ENCODE peak calls at places on chromosomes 5 and 9, in four cellular contexts. S is H9, R is IMR-90, Z is H1. D is an unnamed sample.

GRCh38 chr5:8013951-8014844 is 145.2 kb downstream of the MTRR start:
- DNase-seq in R (peak), Z (no peak), S (no peak), D (no peak)

GRCh38 chr5:132370241-132370820 is 821 bp downstream of the SLC22A5 start:
- DNase-seq in S (no peak), R (no peak), Z (no peak), D (no peak)

GRCh38 chr9:87887661-87888480 is 5.2 kb downstream of the SPATA31E1 start:
- DNase-seq in Z (peak), R (no peak), S (no peak), D (no peak)

GRCh38 chr9:133468374-133468773 is 8.6 kb downstream of the CACFD1 start:
- DNase-seq in S (no peak), Z (no peak), R (no peak), D (no peak)

GRCh38 chr5:55070969-55071368 is 31.5 kb upstream of the GZMA start:
- DNase-seq in S (no peak), Z (no peak), R (no peak), D (no peak)

GRCh38 chr5:118042076-118042475 is 946.3 kb downstream of the DTWD2 start:
- DNase-seq in Z (no peak), R (no peak), S (no peak), D (no peak)

GRCh38 chr9:117825609-117826347 is 121.6 kb downstream of the TLR4 start:
- DNase-seq in Z (no peak), R (no peak), S (no peak), D (no peak)

GRCh38 chr5:159915913-159916840 is at the start of gene ADRA1B:
- DNase-seq in Z (peak), S (peak), R (peak), D (peak)

GRCh38 chr9:131237931-131238401 is 38.3 kb downstream of the FAM78A start:
- DNase-seq in S (peak), R (peak), Z (peak), D (peak)

GRCh38 chr9:94919376-94920098 is 193.0 kb downstream of the AOPEP start:
- DNase-seq in R (peak), Z (no peak), S (no peak), D (no peak)

GRCh38 chr5:123515904-123516303 is 3.9 kb downstream of the CSNK1G3 start:
- DNase-seq in R (no peak), S (no peak), Z (no peak), D (no peak)

GRCh38 chr9:134922066-134922931 is 4.6 kb upstream of the FCN1 start:
- DNase-seq in R (no peak), Z (no peak), S (no peak), D (no peak)

GRCh38 chr9:38047301-38048251 is 21.5 kb downstream of the SHB start:
- DNase-seq in Z (peak), S (peak), R (peak), D (peak)

GRCh38 chr5:87298687-87299362 is 31.1 kb downstream of the RASA1 start:
- DNase-seq in R (peak), Z (no peak), S (no peak), D (no peak)

GRCh38 chr9:78001946-78002731 is 29.5 kb downstream of the GNAQ start:
- DNase-seq in S (no peak), Z (no peak), R (peak), D (no peak)

GRCh38 chr5:125549322-125549871 is 803.0 kb upstream of the ZNF608 start:
- DNase-seq in R (peak), S (no peak), Z (no peak), D (no peak)

GRCh38 chr5:75588666-75589065 is 22.6 kb upstream of the ANKDD1B start:
- DNase-seq in Z (no peak), S (no peak), R (no peak), D (peak)

GRCh38 chr9:128556276-128556675 is 3.9 kb downstream of the SPTAN1 start:
- DNase-seq in R (no peak), Z (no peak), S (no peak), D (no peak)

GRCh38 chr9:79264511-79265448 is 307.0 kb upstream of the TLE4 start:
- DNase-seq in R (no peak), S (no peak), Z (no peak), D (no peak)

GRCh38 chr5:137022043-137022442 is 477.1 kb downstream of the SPOCK1 start:
- DNase-seq in Z (no peak), R (no peak), S (no peak), D (no peak)

GRCh38 chr5:163362806-163363788 is 74.3 kb upstream of the CCNG1 start:
- DNase-seq in S (no peak), R (no peak), Z (no peak), D (no peak)

GRCh38 chr9:1051286-1052118 is 1.3 kb downstream of the DMRT2 start:
- DNase-seq in R (no peak), Z (peak), S (peak), D (peak)

GRCh38 chr9:112726428-112726827 is 8.5 kb upstream of the INIP start:
- DNase-seq in Z (no peak), R (no peak), S (no peak), D (no peak)

GRCh38 chr5:96079075-96079474 is 117.4 kb upstream of the ELL2 start:
- DNase-seq in Z (no peak), S (no peak), R (peak), D (peak)

GRCh38 chr9:108151161-108151586 is 661.6 kb upstream of the KLF4 start:
- DNase-seq in S (no peak), R (peak), Z (no peak), D (no peak)

GRCh38 chr9:11471321-11471720 is 858.5 kb upstream of the PTPRD start:
- DNase-seq in Z (no peak), R (no peak), S (no peak), D (no peak)

GRCh38 chr9:127904888-127905728 is 5.7 kb upstream of the ST6GALNAC6 start:
- DNase-seq in R (no peak), S (no peak), Z (no peak), D (no peak)

GRCh38 chr9:120859361-120859760 is 16.6 kb upstream of the PSMD5 start:
- DNase-seq in Z (no peak), R (no peak), S (no peak), D (no peak)

GRCh38 chr9:86545085-86545484 is 190.9 kb upstream of the TUT7 start:
- DNase-seq in S (no peak), R (no peak), Z (no peak), D (no peak)

GRCh38 chr9:36399980-36400331 is at the start of gene RNF38:
- DNase-seq in S (no peak), R (no peak), Z (no peak), D (no peak)

GRCh38 chr5:538271-538771 is 14.1 kb upstream of the SLC9A3 start:
- DNase-seq in S (no peak), Z (no peak), R (no peak), D (no peak)

GRCh38 chr5:65871182-65871581 is 55.2 kb upstream of the ERBIN start:
- DNase-seq in Z (no peak), S (no peak), R (peak), D (no peak)

DNA sequence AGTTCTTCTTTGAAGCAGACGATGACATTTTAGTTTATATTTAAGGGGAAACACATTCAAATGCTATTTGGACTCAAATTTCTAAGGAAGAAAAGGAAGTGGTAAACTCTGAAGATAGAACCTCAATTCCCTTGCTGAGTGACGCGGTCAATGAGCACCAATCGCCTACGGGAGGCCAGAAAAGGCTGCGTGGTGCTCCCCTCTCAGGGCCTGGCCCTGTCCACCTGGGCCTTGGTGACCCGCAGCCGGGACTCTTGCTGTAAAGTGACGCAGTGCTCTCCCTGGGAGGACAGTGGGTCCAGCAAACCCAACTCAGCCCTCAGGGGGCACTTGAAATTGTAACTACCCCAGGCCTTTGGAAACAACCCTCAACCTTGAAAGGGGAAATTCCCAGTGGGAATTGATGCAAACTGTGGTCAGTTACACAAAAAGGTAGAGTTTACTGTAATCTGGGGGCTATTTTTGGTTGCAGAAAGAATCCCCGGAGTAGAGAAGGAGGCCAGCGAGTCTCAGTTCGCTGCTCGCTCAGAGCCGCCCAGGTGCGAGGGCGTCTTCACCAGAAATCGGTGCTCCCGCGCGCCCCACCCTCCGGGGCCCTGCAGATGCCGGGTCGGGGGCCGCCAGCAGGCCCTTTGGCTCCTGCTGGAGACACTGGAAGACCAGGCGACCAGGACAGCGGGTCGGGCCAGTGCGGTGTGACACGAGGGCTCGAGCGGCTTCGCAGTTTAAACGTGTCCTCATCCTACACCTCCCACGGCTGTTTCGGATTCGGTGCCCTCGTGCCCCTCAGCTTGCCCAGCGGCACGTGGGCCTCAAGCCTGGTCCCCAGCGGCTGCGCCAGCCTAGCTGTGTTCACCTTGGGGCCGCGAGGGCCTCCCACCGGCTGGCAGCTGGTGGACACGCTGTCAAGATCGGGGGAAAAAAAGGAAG is 1.4 kb upstream of the ANKRD33B start:
- DNase-seq in R (peak), S (no peak), Z (peak), D (no peak)
- H2BK15ac ChIP-seq in R (no peak), S (no peak), Z (no peak), D (no peak)

DNA sequence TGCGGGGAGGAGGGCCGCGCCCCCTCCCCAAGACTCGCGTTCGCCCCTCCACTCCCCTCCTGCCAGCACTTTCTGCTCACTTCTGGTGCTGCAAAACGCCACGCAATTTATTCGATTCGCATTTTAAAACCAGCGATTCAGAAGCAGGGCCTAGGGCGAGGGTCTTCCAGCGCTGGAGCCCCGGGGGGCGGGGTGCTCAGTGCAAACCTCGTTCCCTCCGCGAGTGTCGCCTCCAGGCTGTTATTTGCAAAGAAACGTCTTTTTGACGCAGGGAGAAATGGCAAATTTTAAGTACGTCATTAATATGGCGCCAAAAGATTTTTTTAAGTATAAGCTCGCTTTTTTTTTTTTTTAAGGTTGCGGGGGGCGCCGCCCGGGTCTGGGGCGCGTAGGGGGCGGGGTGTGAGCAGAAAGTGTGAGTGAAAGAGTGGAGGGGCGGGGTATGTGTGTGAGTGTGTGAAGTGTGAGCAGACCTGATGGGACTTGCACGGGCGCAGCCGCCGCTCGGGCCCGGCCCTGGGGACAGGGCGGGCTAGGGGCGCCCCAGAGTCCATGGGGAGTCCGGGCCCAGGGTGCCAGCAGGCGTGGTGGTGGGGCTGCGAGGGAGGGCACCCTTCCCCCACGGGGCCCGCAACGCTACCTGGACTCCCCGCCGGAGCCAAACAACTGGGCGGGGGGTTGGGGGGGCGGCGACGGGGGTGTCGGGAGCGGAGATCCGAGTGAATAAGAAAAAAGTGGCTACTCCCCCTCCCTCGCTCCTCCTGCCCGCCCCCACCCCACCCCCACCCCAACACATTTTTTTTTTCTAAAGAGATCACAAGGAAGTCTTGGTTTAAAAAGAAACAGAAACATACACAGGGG is at the start of gene JADE2:
- DNase-seq in S (peak), Z (peak), R (peak), D (peak)
- H3K23ac ChIP-seq in S (no peak), Z (peak), R (peak), D (peak)

GRCh38 chr5:135296900-135297816 is 101.9 kb downstream of the MACROH2A1 start:
- DNase-seq in R (no peak), Z (no peak), S (no peak), D (no peak)
- H3K4ac ChIP-seq in R (peak), Z (no peak), S (no peak), D (no peak)

GRCh38 chr5:176846335-176847140 is 36.2 kb downstream of the UNC5A start:
- DNase-seq in S (no peak), Z (no peak), R (no peak), D (no peak)

GRCh38 chr5:176844706-176845391 is 34.5 kb downstream of the UNC5A start:
- DNase-seq in Z (no peak), S (no peak), R (peak), D (no peak)

GRCh38 chr5:176845392-176845713 is 35.0 kb downstream of the UNC5A start:
- DNase-seq in Z (no peak), R (no peak), S (no peak), D (no peak)

GRCh38 chr5:176843673-176844072 is 33.3 kb downstream of the UNC5A start:
- DNase-seq in S (no peak), R (no peak), Z (no peak), D (no peak)

GRCh38 chr5:176844281-176844680 is 33.9 kb downstream of the UNC5A start:
- DNase-seq in R (no peak), Z (no peak), S (no peak), D (no peak)
- H2BK15ac ChIP-seq in R (no peak), Z (no peak), S (no peak), D (no peak)